ENCODE peak calls at places on chromosomes 4 and X, in five cellular contexts. One of them, this sample, is unnamed.

GRCh38 chrX:130539721-130540321 is 138.0 kb downstream of the RBMX2 start:
- DNase-seq in H9: peak; percentile 50
- DNase-seq in mesenchymal stem cell: peak; percentile 28
- DNase-seq in trophoblast cell: peak; percentile 68
- DNase-seq in neuronal stem cell: peak; percentile 14
- DNase-seq in this sample: no peak

GRCh38 chr4:125042031-125042430 is 272.7 kb upstream of the FAT4 start:
- DNase-seq in H9: no peak
- DNase-seq in mesenchymal stem cell: peak; percentile 36
- DNase-seq in neuronal stem cell: no peak
- DNase-seq in trophoblast cell: no peak
- DNase-seq in this sample: no peak

GRCh38 chr4:26242451-26242850 is 78.4 kb upstream of the RBPJ start:
- DNase-seq in neuronal stem cell: no peak
- DNase-seq in mesenchymal stem cell: no peak
- DNase-seq in H9: no peak
- DNase-seq in trophoblast cell: no peak
- DNase-seq in this sample: no peak

GRCh38 chr4:13537832-13538177 is 6.5 kb downstream of the NKX3-2 start:
- DNase-seq in neuronal stem cell: no peak
- DNase-seq in mesenchymal stem cell: no peak
- DNase-seq in trophoblast cell: no peak
- DNase-seq in H9: no peak
- DNase-seq in this sample: peak; percentile 54

GRCh38 chrX:18889982-18890381 is 93.9 kb downstream of the PHKA2 start:
- DNase-seq in mesenchymal stem cell: no peak
- DNase-seq in trophoblast cell: no peak
- DNase-seq in H9: no peak
- DNase-seq in neuronal stem cell: no peak
- DNase-seq in this sample: no peak

GRCh38 chr4:100356172-100356571 is 161.7 kb downstream of the EMCN start:
- DNase-seq in mesenchymal stem cell: no peak
- DNase-seq in trophoblast cell: peak; percentile 37
- DNase-seq in neuronal stem cell: no peak
- DNase-seq in H9: no peak
- DNase-seq in this sample: no peak

GRCh38 chr4:173420324-173420752 is 21.4 kb upstream of the SCRG1 start:
- DNase-seq in trophoblast cell: peak; percentile 61
- DNase-seq in neuronal stem cell: no peak
- DNase-seq in mesenchymal stem cell: peak; percentile 56
- DNase-seq in H9: no peak
- DNase-seq in this sample: no peak

GRCh38 chr4:184053476-184053875 is 148.4 kb downstream of the STOX2 start:
- DNase-seq in H9: no peak
- DNase-seq in mesenchymal stem cell: no peak
- DNase-seq in trophoblast cell: no peak
- DNase-seq in neuronal stem cell: no peak
- DNase-seq in this sample: no peak

GRCh38 chr4:108846568-108846967 is 83.7 kb upstream of the ETNPPL start:
- DNase-seq in mesenchymal stem cell: peak; percentile 39
- DNase-seq in H9: no peak
- DNase-seq in trophoblast cell: no peak
- DNase-seq in neuronal stem cell: no peak
- DNase-seq in this sample: no peak

GRCh38 chrX:118220509-118220908 is 103.9 kb upstream of the KLHL13 start:
- DNase-seq in H9: no peak
- DNase-seq in neuronal stem cell: no peak
- DNase-seq in trophoblast cell: no peak
- DNase-seq in mesenchymal stem cell: no peak
- DNase-seq in this sample: no peak

GRCh38 chr4:78296261-78296660 is 239.1 kb downstream of the FRAS1 start:
- DNase-seq in trophoblast cell: no peak
- DNase-seq in H9: no peak
- DNase-seq in neuronal stem cell: no peak
- DNase-seq in mesenchymal stem cell: no peak
- DNase-seq in this sample: no peak

GRCh38 chr4:2799971-2800690 is 7.2 kb downstream of the SH3BP2 start:
- DNase-seq in mesenchymal stem cell: no peak
- DNase-seq in H9: no peak
- DNase-seq in neuronal stem cell: no peak
- DNase-seq in trophoblast cell: no peak
- DNase-seq in this sample: no peak

GRCh38 chr4:167176723-167177367 is 57.4 kb downstream of the SPOCK3 start:
- DNase-seq in mesenchymal stem cell: no peak
- DNase-seq in trophoblast cell: no peak
- DNase-seq in H9: no peak
- DNase-seq in neuronal stem cell: no peak
- DNase-seq in this sample: no peak

GRCh38 chrX:154734101-154734781 is 16.6 kb downstream of the GAB3 start:
- DNase-seq in trophoblast cell: peak; percentile 55
- DNase-seq in neuronal stem cell: no peak
- DNase-seq in H9: no peak
- DNase-seq in mesenchymal stem cell: peak; percentile 90
- DNase-seq in this sample: no peak

GRCh38 chrX:134661295-134661694 is 3.0 kb upstream of the PLAC1 start:
- DNase-seq in neuronal stem cell: no peak
- DNase-seq in mesenchymal stem cell: no peak
- DNase-seq in H9: no peak
- DNase-seq in trophoblast cell: no peak
- DNase-seq in this sample: no peak

GRCh38 chr4:83285022-83285387 is 407 bp upstream of the COQ2 start:
- DNase-seq in mesenchymal stem cell: peak; percentile 76
- DNase-seq in H9: no peak
- DNase-seq in neuronal stem cell: no peak
- DNase-seq in trophoblast cell: peak; percentile 60
- DNase-seq in this sample: no peak

GRCh38 chrX:106243376-106243775 is 75.3 kb downstream of the PWWP3B start:
- DNase-seq in mesenchymal stem cell: no peak
- DNase-seq in H9: no peak
- DNase-seq in neuronal stem cell: no peak
- DNase-seq in trophoblast cell: peak; percentile 41
- DNase-seq in this sample: no peak

GRCh38 chrX:49019050-49019449 is 17.0 kb upstream of the GRIPAP1 start:
- DNase-seq in trophoblast cell: no peak
- DNase-seq in H9: no peak
- DNase-seq in neuronal stem cell: no peak
- DNase-seq in mesenchymal stem cell: no peak
- DNase-seq in this sample: no peak

DNA sequence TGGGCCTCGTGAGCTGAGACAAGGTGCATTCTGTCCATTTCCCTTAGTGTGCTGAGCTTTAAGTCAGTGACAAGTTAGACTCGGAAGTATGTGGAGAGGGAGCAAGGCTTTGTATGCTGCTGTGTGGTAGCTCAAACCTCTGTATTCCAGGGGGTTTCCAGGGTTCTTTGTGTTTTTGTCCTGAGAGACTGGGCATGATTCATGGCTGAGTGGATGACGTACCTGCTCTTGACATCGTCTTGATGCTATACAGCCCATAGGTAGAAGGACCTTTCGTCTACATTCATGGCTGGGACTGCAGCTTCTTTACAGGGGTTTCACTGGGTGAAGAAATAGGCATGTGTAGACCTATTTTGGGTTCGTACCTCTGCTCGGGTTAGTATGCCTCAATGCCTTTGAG is 162.7 kb upstream of the WDR1 start:
- DNase-seq in H9: no peak
- DNase-seq in mesenchymal stem cell: no peak
- DNase-seq in trophoblast cell: peak; percentile 51
- DNase-seq in neuronal stem cell: no peak
- DNase-seq in this sample: no peak
- H2BK12ac ChIP-seq in H9: no peak overlapping the region
- H2BK12ac ChIP-seq in mesenchymal stem cell: no peak overlapping the region
- H2BK12ac ChIP-seq in trophoblast cell: peak overlapping the region; percentile 95
- H2BK12ac ChIP-seq in neuronal stem cell: no peak overlapping the region
- H2BK12ac ChIP-seq in this sample: no peak overlapping the region

GRCh38 chr4:15601862-15602261 is 53.3 kb downstream of the FBXL5 start:
- DNase-seq in neuronal stem cell: no peak
- DNase-seq in mesenchymal stem cell: no peak
- DNase-seq in H9: no peak
- DNase-seq in trophoblast cell: no peak
- DNase-seq in this sample: no peak

GRCh38 chr4:15592799-15593198 is 62.4 kb downstream of the FBXL5 start:
- DNase-seq in mesenchymal stem cell: no peak
- DNase-seq in neuronal stem cell: no peak
- DNase-seq in trophoblast cell: no peak
- DNase-seq in H9: no peak
- DNase-seq in this sample: no peak

GRCh38 chr4:15600176-15600575 is 55.0 kb downstream of the FBXL5 start:
- DNase-seq in neuronal stem cell: no peak
- DNase-seq in mesenchymal stem cell: no peak
- DNase-seq in trophoblast cell: no peak
- DNase-seq in H9: no peak
- DNase-seq in this sample: no peak

DNA sequence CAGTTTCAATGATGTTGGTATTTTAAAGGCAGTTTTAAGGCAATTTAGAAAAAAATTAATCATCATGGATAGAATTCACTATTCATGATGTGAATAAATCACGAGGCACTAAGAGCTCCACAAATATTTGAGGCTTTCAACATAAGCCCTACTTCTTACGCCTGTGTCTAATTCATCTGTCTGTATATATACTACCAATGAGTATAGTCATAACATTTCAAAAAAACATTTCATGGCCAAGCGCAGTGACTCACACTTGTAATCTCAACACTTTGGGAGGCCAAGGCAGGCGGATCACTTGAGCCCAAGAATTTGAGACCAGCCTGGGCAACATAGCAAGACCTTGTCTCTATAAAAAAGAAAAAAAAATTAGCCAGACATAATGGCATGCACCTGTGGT is 56.5 kb downstream of the FBXL5 start:
- DNase-seq in H9: no peak
- DNase-seq in neuronal stem cell: no peak
- DNase-seq in trophoblast cell: no peak
- DNase-seq in mesenchymal stem cell: peak; percentile 83
- DNase-seq in this sample: no peak
- H2BK5ac ChIP-seq in H9: no peak overlapping the region
- H2BK5ac ChIP-seq in neuronal stem cell: no peak overlapping the region
- H2BK5ac ChIP-seq in trophoblast cell: no peak overlapping the region
- H2BK5ac ChIP-seq in mesenchymal stem cell: no peak overlapping the region
- H2BK5ac ChIP-seq in this sample: no peak overlapping the region

GRCh38 chr4:179051211-179051610 is 1609.0 kb upstream of the AGA start:
- DNase-seq in trophoblast cell: no peak
- DNase-seq in mesenchymal stem cell: no peak
- DNase-seq in H9: no peak
- DNase-seq in neuronal stem cell: no peak
- DNase-seq in this sample: no peak
- H2BK12ac ChIP-seq in trophoblast cell: no peak overlapping the region
- H2BK12ac ChIP-seq in mesenchymal stem cell: no peak overlapping the region
- H2BK12ac ChIP-seq in H9: no peak overlapping the region
- H2BK12ac ChIP-seq in neuronal stem cell: no peak overlapping the region
- H2BK12ac ChIP-seq in this sample: no peak overlapping the region

GRCh38 chr4:86596802-86597201 is 2.7 kb downstream of the PTPN13 start:
- DNase-seq in mesenchymal stem cell: no peak
- DNase-seq in trophoblast cell: no peak
- DNase-seq in H9: no peak
- DNase-seq in neuronal stem cell: no peak
- DNase-seq in this sample: no peak

GRCh38 chr4:86593726-86594558 is at the start of gene PTPN13:
- DNase-seq in trophoblast cell: peak; percentile 97
- DNase-seq in neuronal stem cell: peak; percentile 100
- DNase-seq in mesenchymal stem cell: peak; percentile 99
- DNase-seq in H9: peak; percentile 100
- DNase-seq in this sample: peak; percentile 99

GRCh38 chr4:86595426-86595805 is 1.3 kb downstream of the PTPN13 start:
- DNase-seq in neuronal stem cell: no peak
- DNase-seq in H9: no peak
- DNase-seq in mesenchymal stem cell: peak; percentile 75
- DNase-seq in trophoblast cell: peak; percentile 17
- DNase-seq in this sample: no peak

GRCh38 chr4:86592553-86593249 is 1.4 kb upstream of the PTPN13 start:
- DNase-seq in mesenchymal stem cell: peak; percentile 33
- DNase-seq in neuronal stem cell: no peak
- DNase-seq in trophoblast cell: peak; percentile 57
- DNase-seq in H9: no peak
- DNase-seq in this sample: no peak

GRCh38 chr4:86594559-86595425 is 677 bp downstream of the PTPN13 start:
- DNase-seq in trophoblast cell: peak; percentile 66
- DNase-seq in neuronal stem cell: peak; percentile 46
- DNase-seq in mesenchymal stem cell: peak; percentile 92
- DNase-seq in H9: peak; percentile 34
- DNase-seq in this sample: peak; percentile 73
- H2BK5ac ChIP-seq in trophoblast cell: peak overlapping the region; percentile 14
- H2BK5ac ChIP-seq in neuronal stem cell: peak overlapping the region; percentile 100
- H2BK5ac ChIP-seq in mesenchymal stem cell: peak overlapping the region; percentile 87
- H2BK5ac ChIP-seq in H9: no peak overlapping the region
- H2BK5ac ChIP-seq in this sample: peak overlapping the region; percentile 60

DNA sequence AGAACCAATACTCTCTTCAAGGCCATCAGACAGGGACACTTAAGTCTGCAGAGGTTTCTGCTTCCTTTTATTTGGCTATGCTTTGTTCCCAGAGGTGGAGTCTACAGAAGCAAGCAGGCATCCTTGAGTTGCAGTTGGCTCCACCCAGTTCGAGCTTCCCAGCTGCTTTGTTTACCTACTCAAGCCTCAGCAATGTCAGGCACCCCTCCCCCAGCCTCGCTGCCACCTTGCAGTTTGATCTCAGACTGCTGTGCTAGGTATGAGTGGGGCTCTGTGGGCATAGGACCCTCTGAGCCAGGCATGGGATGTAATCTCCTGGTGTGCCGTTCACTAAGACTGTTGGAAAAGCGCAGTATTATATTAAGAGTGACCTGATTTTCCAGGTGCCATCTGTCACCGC is 12.6 kb upstream of the UGT2B15 start:
- DNase-seq in trophoblast cell: no peak
- DNase-seq in H9: no peak
- DNase-seq in mesenchymal stem cell: no peak
- DNase-seq in neuronal stem cell: no peak
- DNase-seq in this sample: no peak
- H2BK12ac ChIP-seq in trophoblast cell: no peak overlapping the region
- H2BK12ac ChIP-seq in H9: no peak overlapping the region
- H2BK12ac ChIP-seq in mesenchymal stem cell: no peak overlapping the region
- H2BK12ac ChIP-seq in neuronal stem cell: no peak overlapping the region
- H2BK12ac ChIP-seq in this sample: no peak overlapping the region

DNA sequence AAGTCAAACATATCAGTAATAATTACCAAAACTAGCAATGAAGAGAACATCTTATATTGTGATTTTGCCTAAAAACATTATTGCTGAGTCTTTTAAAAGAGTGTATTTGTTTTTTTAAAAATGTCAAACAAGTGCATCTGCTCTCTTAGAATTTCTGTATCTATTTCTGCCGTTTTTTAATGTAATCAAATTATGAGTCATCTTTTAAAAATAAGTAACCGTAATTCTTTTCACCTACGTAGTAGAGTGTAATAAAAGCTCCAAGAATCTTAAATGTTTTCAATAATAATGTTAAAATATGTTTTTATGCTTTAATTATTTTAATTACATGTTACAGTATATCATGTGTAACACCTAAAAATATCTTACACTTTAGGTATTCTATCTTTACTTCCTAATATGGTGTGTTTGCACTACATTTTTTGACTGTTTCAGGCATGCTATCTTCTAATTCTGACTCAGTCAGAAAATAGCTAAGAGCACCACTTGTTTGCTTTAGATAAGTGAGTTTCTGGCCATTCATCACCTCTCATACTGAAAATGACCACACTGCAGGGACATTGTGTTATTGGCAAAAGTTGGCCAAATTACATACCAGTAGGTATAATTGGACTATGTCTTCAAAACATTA is 368.5 kb downstream of the PCDH7 start:
- DNase-seq in mesenchymal stem cell: peak; percentile 72
- DNase-seq in trophoblast cell: peak; percentile 1
- DNase-seq in H9: no peak
- DNase-seq in neuronal stem cell: no peak
- DNase-seq in this sample: no peak
- H2BK5ac ChIP-seq in mesenchymal stem cell: no peak overlapping the region
- H2BK5ac ChIP-seq in trophoblast cell: no peak overlapping the region
- H2BK5ac ChIP-seq in H9: no peak overlapping the region
- H2BK5ac ChIP-seq in neuronal stem cell: no peak overlapping the region
- H2BK5ac ChIP-seq in this sample: no peak overlapping the region

This sample was measured in H1.